ENCODE peak calls at places on chromosomes 5 and 9, in eight cellular contexts. N, K, B, M, R, S, Y and Z are unnamed samples.

GRCh38 chr9:115263731-115264130 is 145.8 kb upstream of the TNC start:
- DNase-seq in N (no peak), S (no peak), Y (peak), K (peak), B (no peak), M (peak), R (peak), Z (no peak)

GRCh38 chr9:107756091-107756490 is 266.5 kb upstream of the KLF4 start:
- DNase-seq in Y (no peak), R (no peak), S (no peak), K (no peak), M (no peak), B (no peak), N (no peak), Z (no peak)

GRCh38 chr5:73448451-73449136 is at the start of gene FOXD1:
- DNase-seq in B (peak), S (peak), N (no peak), Y (peak), M (peak), K (peak), R (peak), Z (peak)

GRCh38 chr9:113579270-113580040 is 115.9 kb downstream of the RGS3 start:
- DNase-seq in Y (no peak), S (no peak), R (no peak), M (peak), K (peak), B (no peak), N (peak), Z (no peak)

GRCh38 chr9:92711146-92711545 is 41.2 kb upstream of the IPPK start:
- DNase-seq in S (no peak), M (no peak), N (no peak), R (no peak), Y (no peak), K (no peak), B (no peak), Z (no peak)

GRCh38 chr9:14314424-14314928 is 535 bp upstream of the NFIB start:
- DNase-seq in B (no peak), S (no peak), N (peak), M (peak), K (peak), R (peak), Y (peak), Z (no peak)

GRCh38 chr5:177497297-177498012 is at the start of gene PDLIM7:
- DNase-seq in N (peak), R (peak), K (peak), M (peak), B (peak), S (peak), Y (peak), Z (peak)

GRCh38 chr5:67644221-67644920 is 447.8 kb upstream of the CD180 start:
- DNase-seq in K (no peak), S (no peak), R (no peak), N (no peak), B (no peak), Y (no peak), M (no peak), Z (no peak)

GRCh38 chr5:372556-372910 is 51.0 kb downstream of the AHRR start:
- DNase-seq in Y (no peak), S (no peak), N (no peak), K (no peak), R (no peak), B (peak), M (no peak), Z (peak)

GRCh38 chr9:68501159-68501506 is 39.5 kb downstream of the TMEM252 start:
- DNase-seq in N (no peak), B (no peak), Y (no peak), S (no peak), K (peak), M (no peak), R (peak), Z (no peak)

GRCh38 chr5:127170918-127171600 is 97.8 kb upstream of the C5orf63 start:
- DNase-seq in K (no peak), Y (peak), N (no peak), R (no peak), B (no peak), S (no peak), M (peak), Z (no peak)

GRCh38 chr9:107043886-107044285 is 180.9 kb downstream of the ZNF462 start:
- DNase-seq in Y (no peak), M (peak), B (peak), S (no peak), K (no peak), R (no peak), N (no peak), Z (no peak)

GRCh38 chr5:53008751-53009150 is 19.6 kb downstream of the ITGA2 start:
- DNase-seq in S (no peak), N (no peak), R (peak), B (no peak), Y (peak), K (peak), M (peak), Z (no peak)

GRCh38 chr5:35780236-35780635 is 76.5 kb upstream of the IL7R start:
- DNase-seq in N (no peak), M (no peak), Y (no peak), S (no peak), K (no peak), B (no peak), R (no peak), Z (no peak)

GRCh38 chr5:116212225-116212624 is 127.4 kb downstream of the COMMD10 start:
- DNase-seq in K (no peak), Y (no peak), R (no peak), S (no peak), B (no peak), N (no peak), M (no peak), Z (no peak)

GRCh38 chr9:37329576-37329975 is 92.9 kb upstream of the GRHPR start:
- DNase-seq in M (peak), R (peak), N (no peak), K (peak), B (no peak), Y (peak), S (no peak), Z (no peak)

GRCh38 chr9:127187231-127187956 is 65.0 kb upstream of the ANGPTL2 start:
- DNase-seq in M (peak), Y (peak), R (peak), S (no peak), K (peak), N (peak), B (no peak), Z (no peak)

GRCh38 chr9:131714161-131714646 is 25.7 kb downstream of the RAPGEF1 start:
- DNase-seq in K (peak), M (peak), B (no peak), Y (peak), N (peak), S (no peak), R (peak), Z (no peak)

GRCh38 chr5:120252839-120253238 is 211.3 kb upstream of the PRR16 start:
- DNase-seq in Y (peak), S (no peak), R (peak), M (peak), K (peak), B (no peak), N (no peak), Z (no peak)

GRCh38 chr5:135456238-135457099 is 4.3 kb upstream of the TIFAB start:
- DNase-seq in Y (peak), B (peak), R (peak), N (peak), M (peak), K (peak), S (peak), Z (no peak)

GRCh38 chr5:138668981-138669380 is 84.2 kb upstream of the CTNNA1 start:
- DNase-seq in R (peak), N (peak), M (peak), Y (no peak), S (no peak), K (no peak), B (peak), Z (no peak)

GRCh38 chr5:82591021-82591515 is 312.9 kb upstream of the RPS23 start:
- DNase-seq in N (no peak), Y (peak), B (no peak), K (peak), S (no peak), R (peak), M (peak), Z (no peak)

GRCh38 chr5:139910901-139911300 is 115.3 kb downstream of the PSD2 start:
- DNase-seq in M (no peak), R (peak), N (no peak), S (no peak), K (no peak), B (no peak), Y (no peak), Z (no peak)

GRCh38 chr5:124669956-124670671 is 76.3 kb downstream of the ZNF608 start:
- DNase-seq in B (no peak), Y (no peak), N (no peak), K (no peak), M (peak), S (no peak), R (peak), Z (no peak)

GRCh38 chr9:133979921-133980863 is 11.9 kb downstream of the VAV2 start:
- DNase-seq in Y (no peak), B (no peak), M (no peak), N (peak), R (no peak), S (no peak), K (no peak), Z (no peak)

GRCh38 chr9:133977421-133978201 is 14.5 kb downstream of the VAV2 start:
- DNase-seq in N (no peak), R (no peak), K (no peak), M (no peak), B (no peak), S (no peak), Y (no peak), Z (no peak)

GRCh38 chr9:133979124-133979920 is 12.8 kb downstream of the VAV2 start:
- DNase-seq in M (peak), B (no peak), R (no peak), N (no peak), Y (no peak), K (peak), S (no peak), Z (no peak)

GRCh38 chr9:133976888-133977287 is 15.2 kb downstream of the VAV2 start:
- DNase-seq in S (no peak), M (no peak), B (no peak), K (no peak), Y (no peak), N (no peak), R (no peak), Z (no peak)

DNA sequence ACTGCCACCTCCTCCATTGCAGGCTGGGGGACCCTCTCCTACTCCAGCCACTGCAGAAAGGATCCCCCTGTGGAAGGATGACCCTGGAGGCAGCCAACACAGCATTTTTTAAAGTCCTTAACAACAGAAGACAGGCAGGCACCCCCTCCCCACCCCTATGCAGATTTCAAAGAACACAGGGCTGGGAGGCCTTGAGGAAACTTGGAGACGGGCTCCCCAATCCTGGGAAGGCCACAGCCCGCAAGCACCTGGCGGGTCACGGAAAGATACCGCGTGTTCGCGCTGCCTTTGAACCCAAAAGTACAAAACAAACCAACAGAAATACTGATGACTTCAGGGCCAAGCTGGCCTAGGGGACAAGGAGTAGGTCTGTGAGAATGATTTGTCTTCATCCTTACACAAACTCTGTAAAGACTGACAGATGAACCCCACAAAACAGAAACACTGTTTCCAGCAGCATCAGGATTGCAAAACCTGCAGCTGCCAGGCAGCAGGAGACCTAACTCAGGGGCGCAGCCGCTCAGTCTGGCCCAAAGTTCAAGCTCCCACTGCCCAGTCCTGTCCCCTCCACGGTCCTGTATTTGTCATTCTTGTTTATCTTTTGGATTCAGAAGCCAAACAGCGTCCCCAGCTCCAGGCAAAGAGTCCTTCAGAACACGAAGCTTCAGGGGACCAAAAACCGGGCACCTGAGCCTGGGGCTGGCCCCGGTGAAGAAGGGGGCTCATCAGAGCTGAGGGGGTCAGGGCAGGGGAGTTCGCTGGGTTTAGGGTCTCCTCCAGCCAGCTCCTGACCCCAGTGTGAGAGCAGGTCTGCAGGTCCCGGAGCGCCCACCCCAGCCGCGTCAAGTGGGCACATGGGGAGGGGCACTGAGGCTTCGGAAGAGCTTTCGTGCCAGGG is 13.6 kb downstream of the VAV2 start:
- DNase-seq in M (no peak), Y (no peak), R (no peak), N (no peak), B (no peak), S (no peak), K (no peak), Z (no peak)
- TF ChIP-seq CTCF in M (no peak), Y (no peak), R (no peak), N (no peak), B (no peak), S (no peak), K (no peak), Z (no peak)

GRCh38 chr9:78563269-78563668 is 266.3 kb downstream of the PSAT1 start:
- DNase-seq in M (no peak), B (no peak), Y (no peak), N (no peak), R (no peak), K (no peak), S (no peak), Z (no peak)

GRCh38 chr9:78562021-78562420 is 265.1 kb downstream of the PSAT1 start:
- DNase-seq in M (peak), R (no peak), K (no peak), Y (no peak), S (no peak), N (no peak), B (no peak), Z (no peak)

GRCh38 chr9:78557540-78557939 is 260.6 kb downstream of the PSAT1 start:
- DNase-seq in R (no peak), B (no peak), Y (no peak), M (no peak), K (no peak), S (no peak), N (no peak), Z (no peak)

GRCh38 chr9:78559449-78559885 is 262.5 kb downstream of the PSAT1 start:
- DNase-seq in K (peak), M (peak), Y (peak), S (no peak), R (peak), N (no peak), B (no peak), Z (no peak)
- TF ChIP-seq CTCF in K (no peak), M (no peak), Y (no peak), S (no peak), R (no peak), N (no peak), B (no peak), Z (no peak)

GRCh38 chr9:137189297-137190295 is 1.1 kb downstream of the SSNA1 start:
- DNase-seq in S (no peak), B (no peak), K (no peak), M (no peak), N (no peak), Y (no peak), R (no peak), Z (no peak)

GRCh38 chr9:137191691-137192447 is 3.4 kb downstream of the SSNA1 start:
- DNase-seq in B (no peak), R (no peak), Y (no peak), M (no peak), S (peak), N (no peak), K (no peak), Z (no peak)

GRCh38 chr9:137188490-137189296 is at the start of the genes ANAPC2 and SSNA1:
- DNase-seq in N (peak), Y (peak), R (peak), M (peak), K (peak), S (peak), B (peak), Z (peak)

GRCh38 chr9:137191245-137191644 is 2.8 kb downstream of the SSNA1 start:
- DNase-seq in N (no peak), M (no peak), B (no peak), S (no peak), R (no peak), Y (no peak), K (no peak), Z (no peak)

DNA sequence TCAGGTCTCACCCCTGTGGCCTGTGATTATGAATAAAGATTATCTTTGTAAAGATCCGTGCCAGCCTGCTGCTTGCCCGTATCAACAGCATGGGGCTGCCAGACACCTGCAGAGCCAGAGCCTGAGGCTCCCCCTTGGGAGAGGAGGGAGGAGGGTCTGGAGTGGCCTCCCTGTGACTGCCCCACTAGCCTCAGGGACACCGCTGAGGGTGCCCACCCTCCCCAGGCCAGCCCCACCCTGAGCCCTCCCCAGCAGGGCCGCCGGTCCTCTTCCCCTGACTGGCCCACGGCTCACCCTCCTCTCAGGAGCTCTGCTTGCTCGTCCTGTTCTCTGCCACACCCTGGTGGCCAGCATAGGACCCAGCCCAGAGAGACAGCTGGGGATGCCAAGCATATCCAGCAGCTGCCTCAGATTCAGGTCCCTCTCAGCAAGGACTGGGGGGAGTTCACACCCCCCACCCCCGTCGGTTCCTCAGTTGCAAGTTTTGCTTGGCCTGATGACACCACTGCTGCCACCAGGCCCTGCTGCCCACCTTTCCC is 1.9 kb downstream of the SSNA1 start:
- DNase-seq in N (peak), Y (no peak), R (peak), S (no peak), K (no peak), B (no peak), M (no peak), Z (no peak)
- TF ChIP-seq CTCF in N (peak), Y (no peak), R (peak), S (no peak), K (no peak), B (no peak), M (no peak), Z (no peak)

GRCh38 chr9:136110082-136111061 is 8.3 kb downstream of the TMEM250 start:
- DNase-seq in Y (peak), S (no peak), R (no peak), B (no peak), K (no peak), N (no peak), M (peak), Z (no peak)
- TF ChIP-seq CTCF in Y (peak), S (peak), R (peak), B (no peak), K (peak), N (no peak), M (peak), Z (no peak)